ENCODE peak calls at places on chromosome 16, in six cellular contexts. One of them, this sample, is unnamed.

GRCh38 chr16:85326113-85326793 is 214.0 kb upstream of the CIBAR2 start:
- DNase-seq in HCEC 1CT: no peak
- DNase-seq in NCI-H1436 treated with DMSO at 0.1 percent for 48 hours: no peak
- DNase-seq in mucosa of gallbladder: no peak
- DNase-seq in NCI-H524: no peak
- DNase-seq in OCI-LY7: no peak
- DNase-seq in this sample: peak; percentile 55

GRCh38 chr16:71260995-71261394 is 28.2 kb downstream of the CMTR2 start:
- DNase-seq in HCEC 1CT: no peak
- DNase-seq in NCI-H1436 treated with DMSO at 0.1 percent for 48 hours: no peak
- DNase-seq in mucosa of gallbladder: no peak
- DNase-seq in NCI-H524: no peak
- DNase-seq in OCI-LY7: no peak
- DNase-seq in this sample: no peak

GRCh38 chr16:85554791-85555548 is 58.2 kb upstream of the GSE1 start:
- DNase-seq in HCEC 1CT: peak; percentile 59
- DNase-seq in NCI-H1436 treated with DMSO at 0.1 percent for 48 hours: no peak
- DNase-seq in mucosa of gallbladder: peak; percentile 45
- DNase-seq in NCI-H524: no peak
- DNase-seq in OCI-LY7: peak; percentile 53
- DNase-seq in this sample: peak; percentile 78

GRCh38 chr16:24273511-24273910 is 17.4 kb downstream of the CACNG3 start:
- DNase-seq in HCEC 1CT: peak; percentile 37
- DNase-seq in NCI-H1436 treated with DMSO at 0.1 percent for 48 hours: no peak
- DNase-seq in mucosa of gallbladder: no peak
- DNase-seq in NCI-H524: no peak
- DNase-seq in OCI-LY7: no peak
- DNase-seq in this sample: peak; percentile 35

GRCh38 chr16:80477838-80478237 is 63.0 kb upstream of the DYNLRB2 start:
- DNase-seq in HCEC 1CT: no peak
- DNase-seq in NCI-H1436 treated with DMSO at 0.1 percent for 48 hours: no peak
- DNase-seq in mucosa of gallbladder: no peak
- DNase-seq in NCI-H524: no peak
- DNase-seq in OCI-LY7: no peak
- DNase-seq in this sample: no peak

GRCh38 chr16:67013238-67013822 is 15.6 kb upstream of the CBFB start:
- DNase-seq in HCEC 1CT: no peak
- DNase-seq in NCI-H1436 treated with DMSO at 0.1 percent for 48 hours: no peak
- DNase-seq in mucosa of gallbladder: no peak
- DNase-seq in NCI-H524: peak; percentile 89
- DNase-seq in OCI-LY7: no peak
- DNase-seq in this sample: peak; percentile 32

GRCh38 chr16:9268446-9268845 is 177.0 kb downstream of the HAPSTR1 start:
- DNase-seq in HCEC 1CT: no peak
- DNase-seq in NCI-H1436 treated with DMSO at 0.1 percent for 48 hours: no peak
- DNase-seq in mucosa of gallbladder: no peak
- DNase-seq in NCI-H524: no peak
- DNase-seq in OCI-LY7: no peak
- DNase-seq in this sample: no peak

GRCh38 chr16:54453863-54454262 is 167.3 kb upstream of the IRX3 start:
- DNase-seq in HCEC 1CT: no peak
- DNase-seq in NCI-H1436 treated with DMSO at 0.1 percent for 48 hours: no peak
- DNase-seq in mucosa of gallbladder: no peak
- DNase-seq in NCI-H524: no peak
- DNase-seq in OCI-LY7: no peak
- DNase-seq in this sample: peak; percentile 28

GRCh38 chr16:12172343-12172742 is 195.8 kb downstream of the SNX29 start:
- DNase-seq in HCEC 1CT: no peak
- DNase-seq in NCI-H1436 treated with DMSO at 0.1 percent for 48 hours: no peak
- DNase-seq in mucosa of gallbladder: no peak
- DNase-seq in NCI-H524: no peak
- DNase-seq in OCI-LY7: no peak
- DNase-seq in this sample: no peak

GRCh38 chr16:27482397-27483082 is 67.2 kb downstream of the GTF3C1 start:
- DNase-seq in HCEC 1CT: no peak
- DNase-seq in NCI-H1436 treated with DMSO at 0.1 percent for 48 hours: no peak
- DNase-seq in mucosa of gallbladder: no peak
- DNase-seq in NCI-H524: no peak
- DNase-seq in OCI-LY7: no peak
- DNase-seq in this sample: no peak

GRCh38 chr16:21053595-21053994 is 97.1 kb downstream of the DNAH3 start:
- DNase-seq in HCEC 1CT: no peak
- DNase-seq in NCI-H1436 treated with DMSO at 0.1 percent for 48 hours: no peak
- DNase-seq in mucosa of gallbladder: no peak
- DNase-seq in NCI-H524: no peak
- DNase-seq in OCI-LY7: no peak
- DNase-seq in this sample: no peak

GRCh38 chr16:6125483-6126259 is 1028.1 kb upstream of the EEF2KMT start:
- DNase-seq in HCEC 1CT: no peak
- DNase-seq in NCI-H1436 treated with DMSO at 0.1 percent for 48 hours: no peak
- DNase-seq in mucosa of gallbladder: no peak
- DNase-seq in NCI-H524: no peak
- DNase-seq in OCI-LY7: no peak
- DNase-seq in this sample: peak; percentile 58

GRCh38 chr16:67398546-67399217 is 5.4 kb upstream of the TPPP3 start:
- DNase-seq in HCEC 1CT: no peak
- DNase-seq in NCI-H1436 treated with DMSO at 0.1 percent for 48 hours: no peak
- DNase-seq in mucosa of gallbladder: no peak
- DNase-seq in NCI-H524: no peak
- DNase-seq in OCI-LY7: no peak
- DNase-seq in this sample: no peak

GRCh38 chr16:70269471-70269870 is 17.7 kb upstream of the EXOSC6 start:
- DNase-seq in HCEC 1CT: no peak
- DNase-seq in NCI-H1436 treated with DMSO at 0.1 percent for 48 hours: no peak
- DNase-seq in mucosa of gallbladder: no peak
- DNase-seq in NCI-H524: no peak
- DNase-seq in OCI-LY7: no peak
- DNase-seq in this sample: no peak

GRCh38 chr16:76885776-76886175 is 305.2 kb upstream of the MON1B start:
- DNase-seq in HCEC 1CT: no peak
- DNase-seq in NCI-H1436 treated with DMSO at 0.1 percent for 48 hours: no peak
- DNase-seq in mucosa of gallbladder: no peak
- DNase-seq in NCI-H524: no peak
- DNase-seq in OCI-LY7: no peak
- DNase-seq in this sample: no peak

GRCh38 chr16:21277927-21278706 is at the start of gene CRYM:
- DNase-seq in HCEC 1CT: no peak
- DNase-seq in NCI-H1436 treated with DMSO at 0.1 percent for 48 hours: no peak
- DNase-seq in mucosa of gallbladder: peak; percentile 57
- DNase-seq in NCI-H524: peak; percentile 32
- DNase-seq in OCI-LY7: peak; percentile 76
- DNase-seq in this sample: peak; percentile 49

GRCh38 chr16:85327731-85328664 is 215.7 kb upstream of the CIBAR2 start:
- DNase-seq in HCEC 1CT: no peak
- DNase-seq in NCI-H1436 treated with DMSO at 0.1 percent for 48 hours: peak; percentile 28
- DNase-seq in mucosa of gallbladder: no peak
- DNase-seq in NCI-H524: peak; percentile 78
- DNase-seq in OCI-LY7: no peak
- DNase-seq in this sample: peak; percentile 99

GRCh38 chr16:85428168-85428898 is 184.8 kb upstream of the GSE1 start:
- DNase-seq in HCEC 1CT: no peak
- DNase-seq in NCI-H1436 treated with DMSO at 0.1 percent for 48 hours: peak; percentile 30
- DNase-seq in mucosa of gallbladder: no peak
- DNase-seq in NCI-H524: peak; percentile 64
- DNase-seq in OCI-LY7: peak; percentile 64
- DNase-seq in this sample: peak; percentile 50

GRCh38 chr16:81392011-81392410 is 52.6 kb upstream of the CMIP start:
- DNase-seq in HCEC 1CT: no peak
- DNase-seq in NCI-H1436 treated with DMSO at 0.1 percent for 48 hours: no peak
- DNase-seq in mucosa of gallbladder: no peak
- DNase-seq in NCI-H524: no peak
- DNase-seq in OCI-LY7: no peak
- DNase-seq in this sample: no peak

GRCh38 chr16:87457724-87458423 is 35.0 kb downstream of the ZCCHC14 start:
- DNase-seq in HCEC 1CT: peak; percentile 94
- DNase-seq in NCI-H1436 treated with DMSO at 0.1 percent for 48 hours: no peak
- DNase-seq in mucosa of gallbladder: no peak
- DNase-seq in NCI-H524: no peak
- DNase-seq in OCI-LY7: no peak
- DNase-seq in this sample: peak; percentile 77

GRCh38 chr16:75527825-75528299 is 8.0 kb downstream of the CHST5 start:
- DNase-seq in HCEC 1CT: no peak
- DNase-seq in NCI-H1436 treated with DMSO at 0.1 percent for 48 hours: no peak
- DNase-seq in mucosa of gallbladder: peak; percentile 62
- DNase-seq in NCI-H524: no peak
- DNase-seq in OCI-LY7: no peak
- DNase-seq in this sample: no peak

GRCh38 chr16:56411123-56411522 is 14.2 kb downstream of the AMFR start:
- DNase-seq in HCEC 1CT: no peak
- DNase-seq in NCI-H1436 treated with DMSO at 0.1 percent for 48 hours: no peak
- DNase-seq in mucosa of gallbladder: no peak
- DNase-seq in NCI-H524: no peak
- DNase-seq in OCI-LY7: no peak
- DNase-seq in this sample: no peak

GRCh38 chr16:30637952-30638351 is 12.8 kb upstream of the PRR14 start:
- DNase-seq in HCEC 1CT: peak; percentile 66
- DNase-seq in NCI-H1436 treated with DMSO at 0.1 percent for 48 hours: peak; percentile 12
- DNase-seq in mucosa of gallbladder: no peak
- DNase-seq in NCI-H524: peak; percentile 80
- DNase-seq in OCI-LY7: peak; percentile 72
- DNase-seq in this sample: peak; percentile 79